ENCODE peak calls at places on chromosomes 7 and 10, in eight cellular contexts. X is hepatocyte, V is right lobe of liver, C is aorta, O is GM23338, I is Caco-2, F is neuronal stem cell, K is HepG2. T is an unnamed sample.

GRCh38 chr10:98536551-98536950 is 89.8 kb upstream of the HPS1 start:
- DNase-seq in O (peak; percentile 5), I (no peak), X (peak; percentile 15), C (no peak), F (no peak), K (peak; percentile 7), V (no peak), T (no peak)

GRCh38 chr10:21746118-21746517 is 212.1 kb downstream of the MLLT10 start:
- DNase-seq in K (no peak), F (no peak), I (no peak), C (no peak), V (no peak), O (no peak), X (no peak), T (no peak)

GRCh38 chr7:66307591-66308215 is 102.6 kb downstream of the TPST1 start:
- DNase-seq in K (peak; percentile 92), C (no peak), O (no peak), F (no peak), X (peak; percentile 65), I (no peak), V (peak; percentile 63), T (no peak)

GRCh38 chr7:27576360-27576944 is 86.2 kb downstream of the HIBADH start:
- DNase-seq in K (peak; percentile 21), O (peak; percentile 71), F (peak; percentile 27), I (no peak), X (peak; percentile 70), C (no peak), V (no peak), T (no peak)

GRCh38 chr7:29620531-29620930 is 56.9 kb downstream of the PRR15 start:
- DNase-seq in O (no peak), I (no peak), C (no peak), K (no peak), F (no peak), X (no peak), V (no peak), T (no peak)

GRCh38 chr10:17805921-17806577 is 3.1 kb upstream of the MRC1 start:
- DNase-seq in F (no peak), I (peak; percentile 54), C (no peak), X (no peak), O (peak; percentile 24), K (no peak), V (no peak), T (no peak)

GRCh38 chr10:117131390-117132327 is 6.4 kb downstream of the VAX1 start:
- DNase-seq in I (no peak), X (peak; percentile 69), C (peak; percentile 74), O (peak; percentile 66), F (no peak), K (no peak), V (no peak), T (no peak)

GRCh38 chr7:96952974-96953391 is 52.4 kb upstream of the DLX6 start:
- DNase-seq in C (peak; percentile 61), K (no peak), V (no peak), X (no peak), O (peak; percentile 2), I (no peak), F (no peak), T (no peak)

GRCh38 chr10:121357323-121357835 is 240.9 kb downstream of the FGFR2 start:
- DNase-seq in K (no peak), X (peak; percentile 34), I (no peak), F (no peak), C (no peak), V (no peak), O (no peak), T (no peak)

GRCh38 chr10:35347899-35348608 is 11.7 kb downstream of the CCNY start:
- DNase-seq in F (no peak), C (no peak), K (no peak), O (no peak), V (no peak), I (no peak), X (no peak), T (no peak)
- H3K4me1 ChIP-seq in F (peaks cover 14% of the 10 kb centered on the region), C (peaks cover 2% of the 10 kb centered on the region), K (peaks cover 88% of the 10 kb centered on the region), O (no peaks in the 10 kb centered on the region), V (no peaks in the 10 kb centered on the region), I (peaks cover 18% of the 10 kb centered on the region), X (peaks cover 48% of the 10 kb centered on the region), T (peaks cover 18% of the 10 kb centered on the region)

DNA sequence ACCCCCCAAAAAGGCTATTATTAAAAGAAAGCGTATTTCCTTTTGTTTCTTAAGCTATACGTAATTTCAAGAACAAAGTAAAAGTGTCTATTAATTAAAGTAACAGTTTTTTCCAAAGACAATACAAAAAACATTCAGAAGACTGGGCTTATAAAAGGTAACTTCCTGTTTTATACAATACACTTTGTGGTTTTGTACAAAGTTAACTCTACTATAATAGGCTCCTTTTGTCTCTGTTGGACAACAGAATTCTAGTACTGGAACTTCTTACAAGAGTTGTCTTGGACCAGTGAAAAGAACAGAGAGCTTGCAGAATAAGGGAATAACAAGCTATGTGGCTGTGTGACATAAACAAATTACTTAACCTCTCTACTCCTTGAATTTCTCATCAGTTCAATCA is 21.5 kb downstream of the SFMBT2 start:
- DNase-seq in F (no peak), I (no peak), X (no peak), O (no peak), C (no peak), V (no peak), K (no peak), T (no peak)
- H3K4me1 ChIP-seq in F (no peaks in the 10 kb centered on the region), I (no peaks in the 10 kb centered on the region), X (no peaks in the 10 kb centered on the region), O (no peaks in the 10 kb centered on the region), C (no peaks in the 10 kb centered on the region), V (no peaks in the 10 kb centered on the region), K (no peaks in the 10 kb centered on the region), T (peaks cover 2% of the 10 kb centered on the region)

DNA sequence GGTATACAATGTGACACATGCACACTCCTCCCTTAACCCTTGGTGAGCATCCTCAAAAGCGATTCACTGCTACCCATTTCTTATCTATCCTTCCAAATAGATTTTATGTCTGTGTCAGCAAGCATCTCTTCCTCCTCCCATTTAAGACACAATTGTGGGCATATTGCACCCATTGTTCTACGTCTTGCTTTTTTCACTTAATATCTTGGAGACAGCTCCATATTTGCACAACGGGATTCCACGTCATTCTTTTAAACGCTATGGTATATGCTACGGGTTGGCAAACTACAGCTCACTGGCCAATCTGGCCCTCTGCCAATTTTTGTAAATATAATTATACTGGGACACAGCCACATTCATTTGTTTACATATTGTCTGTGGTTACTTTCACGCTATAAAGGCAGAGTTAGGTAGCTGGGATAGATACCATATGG is 88.6 kb downstream of the RNF216 start:
- DNase-seq in V (no peak), I (no peak), F (no peak), K (no peak), X (no peak), C (no peak), O (no peak), T (no peak)
- H3K4me1 ChIP-seq in V (no peaks in the 10 kb centered on the region), I (peaks cover 50% of the 10 kb centered on the region), F (peaks cover 14% of the 10 kb centered on the region), K (peaks cover 28% of the 10 kb centered on the region), X (peaks cover 77% of the 10 kb centered on the region), C (peaks cover 5% of the 10 kb centered on the region), O (peaks cover 4% of the 10 kb centered on the region), T (peaks cover 78% of the 10 kb centered on the region)

GRCh38 chr10:122515022-122515424 is 45.5 kb upstream of the DMBT1 start:
- DNase-seq in I (no peak), V (no peak), C (no peak), O (no peak), X (peak; percentile 29), F (no peak), K (no peak), T (no peak)

GRCh38 chr10:122510736-122511135 is 49.4 kb downstream of the HTRA1 start:
- DNase-seq in K (no peak), F (no peak), X (no peak), I (no peak), V (no peak), C (no peak), O (no peak), T (no peak)

GRCh38 chr10:122515588-122516231 is 44.8 kb upstream of the DMBT1 start:
- DNase-seq in I (no peak), F (no peak), O (no peak), K (no peak), X (no peak), C (peak; percentile 72), V (no peak), T (no peak)

GRCh38 chr10:122514045-122514840 is 46.3 kb upstream of the DMBT1 start:
- DNase-seq in O (no peak), I (no peak), F (no peak), V (no peak), K (no peak), X (no peak), C (no peak), T (no peak)

GRCh38 chr10:122513053-122513452 is 47.5 kb upstream of the DMBT1 start:
- DNase-seq in O (no peak), I (no peak), F (no peak), X (no peak), C (no peak), V (no peak), K (no peak), T (no peak)
- H3K4me1 ChIP-seq in O (no peaks in the 10 kb centered on the region), I (peaks cover 3% of the 10 kb centered on the region), F (peaks cover 5% of the 10 kb centered on the region), X (peaks cover 8% of the 10 kb centered on the region), C (no peaks in the 10 kb centered on the region), V (no peaks in the 10 kb centered on the region), K (no peaks in the 10 kb centered on the region), T (no peaks in the 10 kb centered on the region)

T was measured in kidney.